ENCODE peak calls at places on chromosomes 16 and 17, in eight cellular contexts. W is GM23248, U is HCT116, J is OCI-LY7, K is GM23338, S is neural progenitor cell, D is MM.1S, F is SK-N-SH. C is an unnamed sample.

GRCh38 chr17:62109378-62109902 is 44.4 kb upstream of the MED13 start:
- DNase-seq in W (peak), U (peak), J (peak), K (peak), S (peak), D (peak), F (peak), C (peak)

GRCh38 chr17:41785876-41786226 is 660 bp downstream of the JUP start:
- DNase-seq in W (peak), U (no peak), J (no peak), K (peak), S (peak), D (peak), F (no peak), C (peak)

GRCh38 chr16:77555781-77556180 is 120.9 kb upstream of the ADAMTS18 start:
- DNase-seq in W (no peak), U (no peak), J (no peak), K (no peak), S (peak), D (no peak), F (no peak), C (no peak)

GRCh38 chr16:53071748-53072301 is 17.0 kb downstream of the CHD9 start:
- DNase-seq in W (no peak), U (no peak), J (peak), K (no peak), S (no peak), D (no peak), F (peak), C (no peak)

GRCh38 chr17:38749222-38750043 is 1.3 kb upstream of the PCGF2 start:
- DNase-seq in W (peak), U (peak), J (no peak), K (peak), S (peak), D (no peak), F (peak), C (peak)

GRCh38 chr16:56195151-56195550 is 3.9 kb downstream of the GNAO1 start:
- DNase-seq in W (no peak), U (no peak), J (no peak), K (no peak), S (no peak), D (no peak), F (no peak), C (peak)

GRCh38 chr16:47565454-47565853 is 104.3 kb downstream of the PHKB start:
- DNase-seq in W (peak), U (no peak), J (no peak), K (no peak), S (no peak), D (no peak), F (no peak), C (peak)

GRCh38 chr17:32936894-32937500 is 9.0 kb downstream of the TMEM98 start:
- DNase-seq in W (peak), U (peak), J (peak), K (peak), S (peak), D (peak), F (peak), C (peak)

GRCh38 chr17:8844229-8845218 is 22.9 kb downstream of the PIK3R6 start:
- DNase-seq in W (peak), U (no peak), J (no peak), K (no peak), S (no peak), D (no peak), F (no peak), C (no peak)

GRCh38 chr17:66655861-66656260 is 179.1 kb upstream of the CACNG5 start:
- DNase-seq in W (peak), U (no peak), J (no peak), K (no peak), S (no peak), D (no peak), F (no peak), C (peak)

GRCh38 chr16:84517366-84517765 is 12.9 kb upstream of the MEAK7 start:
- DNase-seq in W (no peak), U (no peak), J (no peak), K (no peak), S (no peak), D (no peak), F (no peak), C (no peak)

GRCh38 chr17:45895304-45895968 is 1.1 kb downstream of the MAPT start:
- DNase-seq in W (peak), U (no peak), J (no peak), K (peak), S (peak), D (no peak), F (peak), C (peak)

GRCh38 chr17:32849879-32850278 is 27.0 kb downstream of the MYO1D start:
- DNase-seq in W (peak), U (no peak), J (no peak), K (no peak), S (no peak), D (no peak), F (no peak), C (no peak)

GRCh38 chr17:31582151-31582907 is 190.9 kb downstream of the RAB11FIP4 start:
- DNase-seq in W (peak), U (no peak), J (no peak), K (no peak), S (no peak), D (peak), F (no peak), C (no peak)
- TF ChIP-seq EZH2phosphoT487 in W (no peak), U (no peak), J (no peak), K (no peak), S (no peak), D (no peak), F (no peak), C (no peak)

DNA sequence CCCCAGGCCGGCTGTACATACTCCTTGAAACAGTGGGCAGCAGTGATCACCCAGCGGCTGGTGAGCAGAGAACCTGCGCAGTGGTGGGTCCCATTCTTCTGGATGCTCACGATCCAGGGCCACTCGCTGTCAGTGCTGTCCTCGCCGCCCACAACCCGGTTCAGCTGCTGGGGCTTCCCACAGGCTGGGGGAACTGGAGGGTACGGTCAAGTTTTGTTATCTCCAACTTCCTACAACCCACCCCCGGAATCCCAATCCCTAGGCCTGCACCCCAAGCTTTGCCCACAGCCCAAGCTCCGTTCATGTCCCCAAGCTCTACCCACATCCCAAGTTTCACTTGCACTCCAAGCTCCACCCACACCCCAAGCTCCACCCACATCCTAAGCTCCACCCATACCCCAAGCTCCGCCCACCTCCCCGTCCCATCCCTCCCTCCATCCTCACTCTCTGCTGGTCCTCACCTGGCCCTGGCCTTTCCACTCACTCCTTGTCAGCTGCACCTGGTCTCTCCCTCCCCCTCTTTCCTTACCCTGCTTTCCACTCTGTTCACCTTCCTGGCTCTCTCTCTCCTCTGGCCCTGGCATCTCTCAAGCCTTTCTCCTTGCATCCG is 1.8 kb downstream of the PRSS22 start:
- DNase-seq in W (peak), U (no peak), J (peak), K (peak), S (no peak), D (no peak), F (peak), C (peak)
- TF ChIP-seq EZH2phosphoT487 in W (no peak), U (no peak), J (no peak), K (no peak), S (no peak), D (no peak), F (no peak), C (no peak)

DNA sequence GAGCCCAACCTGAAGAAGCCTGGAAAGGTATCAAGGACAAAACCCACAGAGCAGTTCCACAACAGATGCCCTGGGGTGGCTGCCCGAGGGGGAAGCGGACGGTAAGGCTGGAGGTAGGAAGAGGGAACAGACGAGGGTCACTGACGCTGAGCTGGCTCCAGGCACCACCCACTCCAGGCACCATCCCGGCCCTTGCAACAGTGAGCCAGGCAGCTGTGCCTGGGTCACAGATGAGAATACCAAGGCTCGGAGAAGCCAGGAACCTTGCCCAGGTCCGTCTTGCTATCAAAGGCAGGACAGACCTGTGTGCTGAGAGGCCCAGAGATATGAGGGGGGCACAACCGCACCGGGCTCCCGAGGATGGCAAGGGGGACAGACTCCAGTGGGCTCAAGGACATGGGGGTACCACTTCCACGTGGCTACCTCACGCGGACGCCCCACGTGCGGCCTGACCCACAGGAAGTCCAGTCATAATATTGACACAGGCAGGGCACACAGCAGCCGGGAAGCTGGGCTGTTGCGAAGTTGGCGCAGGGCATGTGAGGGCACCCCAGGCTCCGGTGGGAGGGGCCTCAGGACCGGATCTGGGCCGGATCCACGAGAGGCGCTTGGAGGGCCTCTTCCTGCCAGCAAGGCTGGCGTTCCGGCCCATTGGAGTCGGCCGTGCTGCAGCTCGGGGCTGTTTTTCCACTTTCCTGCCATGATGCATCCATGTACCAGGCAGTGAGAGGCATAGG is 29.9 kb downstream of the PEMT start:
- DNase-seq in W (no peak), U (no peak), J (no peak), K (no peak), S (no peak), D (no peak), F (no peak), C (peak)
- TF ChIP-seq EZH2phosphoT487 in W (no peak), U (no peak), J (no peak), K (no peak), S (no peak), D (no peak), F (no peak), C (no peak)

GRCh38 chr16:30921459-30921747 is 2.0 kb upstream of the FBXL19 start:
- DNase-seq in W (no peak), U (no peak), J (no peak), K (no peak), S (no peak), D (no peak), F (no peak), C (no peak)
- TF ChIP-seq EZH2phosphoT487 in W (no peak), U (no peak), J (no peak), K (no peak), S (no peak), D (no peak), F (no peak), C (no peak)

GRCh38 chr16:85645021-85645589 is 32.0 kb downstream of the GSE1 start:
- DNase-seq in W (no peak), U (peak), J (no peak), K (no peak), S (no peak), D (no peak), F (no peak), C (peak)

GRCh38 chr16:85648070-85648714 is 35.1 kb downstream of the GSE1 start:
- DNase-seq in W (no peak), U (no peak), J (no peak), K (no peak), S (no peak), D (no peak), F (no peak), C (no peak)

GRCh38 chr16:85646358-85646907 is 33.3 kb downstream of the GSE1 start:
- DNase-seq in W (no peak), U (no peak), J (no peak), K (no peak), S (no peak), D (no peak), F (no peak), C (no peak)

GRCh38 chr16:85648782-85649181 is 35.7 kb downstream of the GSE1 start:
- DNase-seq in W (no peak), U (no peak), J (no peak), K (no peak), S (no peak), D (no peak), F (no peak), C (no peak)

DNA sequence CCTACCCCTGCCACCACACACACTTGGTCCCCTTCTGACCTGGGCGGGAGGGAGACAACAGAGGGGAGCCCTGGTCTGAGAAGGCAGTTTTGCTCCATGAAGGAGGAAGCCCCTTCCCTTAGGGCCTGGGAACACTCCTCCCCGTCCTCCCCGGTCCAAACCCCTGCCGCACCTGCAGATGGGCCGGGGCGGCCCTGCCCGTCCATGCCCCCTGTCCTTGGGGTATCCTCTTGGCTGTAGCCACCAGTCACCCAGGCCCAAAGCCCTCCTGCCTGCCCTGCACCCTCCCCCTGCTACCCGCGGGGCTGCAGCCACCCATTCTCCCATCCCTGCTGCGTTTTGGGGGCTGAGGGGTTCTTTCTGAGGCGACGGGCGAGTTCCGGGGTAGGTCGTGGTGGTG is 33.9 kb downstream of the GSE1 start:
- DNase-seq in W (no peak), U (no peak), J (no peak), K (no peak), S (no peak), D (no peak), F (no peak), C (no peak)
- TF ChIP-seq EZH2phosphoT487 in W (no peak), U (no peak), J (no peak), K (no peak), S (no peak), D (no peak), F (no peak), C (no peak)

DNA sequence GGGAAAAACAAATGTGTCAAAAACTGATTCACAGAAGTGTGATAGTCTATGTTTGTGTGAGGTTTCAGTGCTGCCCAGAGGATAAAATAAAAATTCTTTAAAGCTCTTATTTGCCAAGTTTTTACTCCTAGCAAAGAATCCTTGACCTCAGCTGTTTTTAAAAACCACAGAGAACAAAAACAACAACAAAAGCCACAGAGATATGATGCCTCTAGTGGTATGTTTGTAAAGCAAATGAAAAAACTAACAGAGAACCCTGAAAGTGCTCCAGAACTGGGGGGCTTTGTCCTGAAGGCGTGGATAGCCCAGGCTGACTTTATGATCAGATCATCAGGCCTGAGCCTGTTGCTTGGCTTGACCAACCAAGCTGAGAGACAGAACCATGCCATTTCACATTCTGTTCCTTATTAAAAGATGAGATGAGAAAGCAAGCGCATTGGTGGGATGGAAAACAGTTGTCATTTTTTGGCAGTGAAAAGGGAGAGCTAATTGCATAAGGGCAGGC is 411.1 kb downstream of the CPPED1 start:
- DNase-seq in W (peak), U (no peak), J (no peak), K (no peak), S (no peak), D (no peak), F (no peak), C (no peak)
- TF ChIP-seq EZH2phosphoT487 in W (no peak), U (no peak), J (no peak), K (no peak), S (no peak), D (no peak), F (no peak), C (no peak)

DNA sequence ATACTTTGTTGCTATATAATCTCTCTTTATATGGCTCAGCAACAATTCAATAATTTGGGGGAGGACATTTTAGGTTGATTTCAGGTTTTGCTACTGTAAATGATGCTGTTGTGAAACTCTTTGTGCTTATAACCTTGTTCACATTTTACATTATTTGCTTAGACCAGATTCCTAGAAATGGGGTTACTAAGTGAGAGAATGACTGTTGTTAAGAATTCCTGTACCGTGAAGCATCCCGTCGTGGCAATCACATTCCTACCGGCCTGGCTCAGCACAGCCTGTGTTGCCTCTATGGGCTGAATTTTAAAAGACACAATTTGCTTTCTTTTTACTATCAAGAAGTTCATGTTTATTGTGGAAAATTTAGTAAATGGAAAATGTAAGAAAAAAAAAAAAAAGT is 31.4 kb downstream of the B9D1 start:
- DNase-seq in W (peak), U (no peak), J (no peak), K (no peak), S (no peak), D (no peak), F (no peak), C (no peak)
- TF ChIP-seq EZH2phosphoT487 in W (no peak), U (no peak), J (no peak), K (no peak), S (no peak), D (no peak), F (no peak), C (no peak)